ENCODE peak calls at places on chromosomes 2 and 18, in four cellular contexts. G is HepG2, C is K562, N is SK-N-SH. O is an unnamed sample.

GRCh38 chr2:168699834-168700417 is 102.5 kb upstream of the NOSTRIN start:
- DNase-seq in G (peak), C (no peak), N (peak), O (no peak)

GRCh38 chr2:27891063-27891819 is 712 bp downstream of the BABAM2 start:
- DNase-seq in G (peak), C (peak), N (peak), O (peak)

GRCh38 chr18:69636529-69637301 is 236.0 kb downstream of the DOK6 start:
- DNase-seq in G (peak), C (no peak), N (no peak), O (peak)

GRCh38 chr2:39780825-39781600 is 2.0 kb upstream of the THUMPD2 start:
- DNase-seq in G (peak), C (peak), N (no peak), O (no peak)

GRCh38 chr2:67845557-67846114 is 217.2 kb downstream of the C1D start:
- DNase-seq in G (no peak), C (no peak), N (no peak), O (no peak)

GRCh38 chr18:49756671-49757362 is 56.5 kb downstream of the ACAA2 start:
- DNase-seq in G (no peak), C (no peak), N (no peak), O (no peak)

GRCh38 chr18:50880108-50880465 is 1.2 kb downstream of the ME2 start:
- DNase-seq in G (no peak), C (peak), N (peak), O (no peak)

GRCh38 chr2:101696272-101697123 is 1.0 kb upstream of the MAP4K4 start:
- DNase-seq in G (no peak), C (no peak), N (no peak), O (no peak)

GRCh38 chr2:127768775-127769479 is 42.0 kb downstream of the WDR33 start:
- DNase-seq in G (no peak), C (no peak), N (no peak), O (no peak)

GRCh38 chr2:153917570-153917969 is 45.8 kb downstream of the GALNT13 start:
- DNase-seq in G (no peak), C (no peak), N (no peak), O (no peak)

GRCh38 chr2:105643405-105644173 is 101.1 kb upstream of the NCK2 start:
- DNase-seq in G (peak), C (no peak), N (no peak), O (no peak)

GRCh38 chr2:68828887-68829708 is 42.1 kb downstream of the BMP10 start:
- DNase-seq in G (peak), C (peak), N (peak), O (no peak)

DNA sequence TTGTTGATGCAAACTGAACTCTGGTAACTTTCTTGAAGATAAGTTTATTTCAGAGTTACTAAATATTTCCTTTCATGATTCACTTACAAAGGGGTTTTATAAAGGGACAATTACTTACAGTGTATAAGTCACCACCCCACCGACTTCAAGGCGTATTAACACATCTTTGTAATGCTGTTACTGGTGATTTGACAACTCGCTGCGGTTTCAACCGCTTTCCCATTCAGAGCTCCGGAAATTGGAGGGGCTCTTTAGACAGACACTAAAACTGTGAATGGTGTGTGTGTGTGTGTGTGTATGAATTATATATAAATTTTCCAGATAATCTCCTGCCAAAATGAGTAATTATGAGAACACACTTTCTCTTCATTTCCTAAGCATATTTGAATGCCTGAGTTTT is 4.9 kb downstream of the TM4SF20 start:
- DNase-seq in G (no peak), C (no peak), N (no peak), O (no peak)
- TF ChIP-seq FOXJ3 in G (no peak), C (no peak), N (no peak), O (no peak)

GRCh38 chr2:200796561-200796960 is 15.1 kb upstream of the BZW1 start:
- DNase-seq in G (no peak), C (no peak), N (no peak), O (no peak)

GRCh38 chr2:200791905-200792304 is 19.8 kb upstream of the BZW1 start:
- DNase-seq in G (no peak), C (no peak), N (no peak), O (no peak)

GRCh38 chr2:200797242-200797770 is 14.4 kb upstream of the BZW1 start:
- DNase-seq in G (peak), C (peak), N (no peak), O (no peak)

GRCh38 chr2:200794143-200794542 is 17.6 kb upstream of the BZW1 start:
- DNase-seq in G (no peak), C (no peak), N (no peak), O (no peak)

DNA sequence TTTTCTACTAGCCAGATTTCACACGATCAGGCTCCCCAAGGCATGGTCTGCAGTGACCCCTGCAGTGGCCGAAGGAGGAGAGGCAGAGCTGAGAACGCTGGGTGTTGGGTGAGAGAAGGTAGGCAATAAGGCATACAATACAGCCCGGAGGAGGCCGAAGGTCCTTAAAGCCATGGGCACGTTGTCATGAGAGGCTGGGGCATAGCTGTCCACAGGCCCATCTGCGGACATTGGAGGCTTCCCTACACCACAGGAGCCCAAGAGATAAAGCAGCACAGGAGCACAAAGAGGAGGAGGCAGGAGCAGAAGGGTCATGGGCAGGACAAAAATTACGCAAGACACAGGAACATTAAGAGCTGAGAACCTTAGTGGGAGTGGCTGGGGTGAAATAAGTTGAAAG is 16.7 kb upstream of the BZW1 start:
- DNase-seq in G (peak), C (peak), N (no peak), O (peak)
- TF ChIP-seq FOXJ3 in G (no peak), C (no peak), N (no peak), O (no peak)

GRCh38 chr18:13186687-13187086 is 31.9 kb upstream of the LDLRAD4 start:
- DNase-seq in G (no peak), C (no peak), N (no peak), O (no peak)
- TF ChIP-seq FOXJ3 in G (no peak), C (no peak), N (no peak), O (no peak)

DNA sequence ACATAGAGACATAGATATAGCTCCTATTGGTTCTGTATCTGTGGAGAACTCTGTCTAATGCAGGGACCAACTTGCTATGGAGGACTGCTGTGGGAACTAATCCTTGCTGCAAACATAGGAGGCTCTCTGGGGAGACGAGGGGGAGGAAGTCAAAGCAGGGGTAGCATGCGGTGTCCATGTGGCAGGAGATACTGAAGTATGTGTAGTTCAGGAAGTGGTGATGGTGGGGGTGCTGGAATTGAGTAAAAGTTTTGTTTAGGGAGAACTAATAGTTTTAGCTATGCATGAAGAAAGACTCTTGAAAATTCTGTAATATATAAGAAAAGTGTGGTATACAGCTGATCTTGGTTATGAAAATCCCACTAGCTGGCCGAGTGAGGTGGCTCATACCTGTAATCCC is 62.0 kb downstream of the ANKRD44 start:
- DNase-seq in G (no peak), C (no peak), N (no peak), O (no peak)
- TF ChIP-seq FOXJ3 in G (no peak), C (no peak), N (no peak), O (no peak)

GRCh38 chr2:226678422-226678821 is 121.2 kb downstream of the IRS1 start:
- DNase-seq in G (no peak), C (no peak), N (peak), O (no peak)
- TF ChIP-seq FOXJ3 in G (no peak), C (no peak), N (no peak), O (no peak)

GRCh38 chr2:33588246-33588645 is 10.9 kb downstream of the FAM98A start:
- DNase-seq in G (no peak), C (no peak), N (no peak), O (no peak)
- TF ChIP-seq FOXJ3 in G (no peak), C (no peak), N (no peak), O (no peak)